ENCODE peak calls at places on chromosomes 12 and 14, in ten cellular contexts. A is cardiac fibroblast, Z is adrenal gland, O is lower lobe of right lung, B is left ventricle myocardium inferior, U is right atrium auricular region, R is AG09309, Q is BJ, D is psoas muscle, N is GM12865. L is an unnamed sample.

GRCh38 chr12:11026118-11026517 is 3.7 kb upstream of the TAS2R19 start:
- DNase-seq in A (no peak), Z (no peak), O (no peak), B (no peak), U (no peak), R (no peak), Q (no peak), D (no peak), N (no peak), L (no peak)

GRCh38 chr12:130776857-130777339 is 60.8 kb upstream of the RIMBP2 start:
- DNase-seq in A (no peak), Z (no peak), O (no peak), B (no peak), U (no peak), R (peak), Q (no peak), D (no peak), N (no peak), L (no peak)

GRCh38 chr14:50225974-50226297 is 5.4 kb downstream of the SOS2 start:
- DNase-seq in A (no peak), Z (no peak), O (no peak), B (no peak), U (no peak), R (no peak), Q (no peak), D (no peak), N (no peak), L (no peak)

GRCh38 chr12:8823565-8824300 is 1.3 kb downstream of the A2ML1 start:
- DNase-seq in A (peak), Z (peak), O (no peak), B (no peak), U (no peak), R (no peak), Q (no peak), D (no peak), N (peak), L (no peak)

GRCh38 chr14:52703664-52704063 is 3.3 kb upstream of the PSMC6 start:
- DNase-seq in A (no peak), Z (no peak), O (no peak), B (no peak), U (no peak), R (no peak), Q (no peak), D (no peak), N (no peak), L (no peak)

GRCh38 chr14:49897965-49898364 is 5.1 kb downstream of the ARF6 start:
- DNase-seq in A (no peak), Z (no peak), O (no peak), B (no peak), U (no peak), R (no peak), Q (no peak), D (no peak), N (no peak), L (no peak)

GRCh38 chr12:2679068-2679815 is 115.5 kb upstream of the FKBP4 start:
- DNase-seq in A (no peak), Z (no peak), O (no peak), B (no peak), U (peak), R (no peak), Q (no peak), D (no peak), N (no peak), L (no peak)

GRCh38 chr14:100056964-100057817 is 8.0 kb upstream of the EVL start:
- DNase-seq in A (peak), Z (no peak), O (no peak), B (no peak), U (no peak), R (no peak), Q (no peak), D (no peak), N (peak), L (no peak)

GRCh38 chr14:66507181-66507721 is 696 bp upstream of the GPHN start:
- DNase-seq in A (no peak), Z (no peak), O (no peak), B (no peak), U (no peak), R (no peak), Q (no peak), D (no peak), N (no peak), L (no peak)

GRCh38 chr12:27673285-27673684 is 23.0 kb upstream of the REP15 start:
- DNase-seq in A (no peak), Z (no peak), O (no peak), B (no peak), U (no peak), R (no peak), Q (no peak), D (no peak), N (no peak), L (no peak)

GRCh38 chr12:95674631-95675030 is 115.9 kb downstream of the NTN4 start:
- DNase-seq in A (peak), Z (no peak), O (no peak), B (no peak), U (no peak), R (no peak), Q (no peak), D (no peak), N (no peak), L (no peak)

GRCh38 chr12:130222519-130223255 is 60.4 kb downstream of the FZD10 start:
- DNase-seq in A (no peak), Z (no peak), O (no peak), B (no peak), U (no peak), R (no peak), Q (no peak), D (no peak), N (no peak), L (no peak)

GRCh38 chr12:101697930-101698781 is 716 bp downstream of the CHPT1 start:
- DNase-seq in A (peak), Z (peak), O (peak), B (peak), U (peak), R (no peak), Q (no peak), D (peak), N (peak), L (peak)

GRCh38 chr12:49949866-49950265 is 671 bp upstream of the AQP2 start:
- DNase-seq in A (no peak), Z (no peak), O (no peak), B (no peak), U (no peak), R (no peak), Q (no peak), D (no peak), N (no peak), L (no peak)

GRCh38 chr14:100721568-100721967 is 5.1 kb upstream of the DLK1 start:
- DNase-seq in A (peak), Z (no peak), O (no peak), B (no peak), U (no peak), R (no peak), Q (no peak), D (no peak), N (no peak), L (no peak)

GRCh38 chr14:97924922-97925613 is 1127.9 kb downstream of the VRK1 start:
- DNase-seq in A (no peak), Z (no peak), O (no peak), B (no peak), U (no peak), R (no peak), Q (no peak), D (no peak), N (no peak), L (no peak)

GRCh38 chr12:93912086-93912733 is 235.0 kb downstream of the CRADD start:
- DNase-seq in A (peak), Z (no peak), O (no peak), B (no peak), U (no peak), R (no peak), Q (no peak), D (no peak), N (no peak), L (no peak)

GRCh38 chr12:11793896-11794295 is 144.4 kb downstream of the ETV6 start:
- DNase-seq in A (no peak), Z (no peak), O (no peak), B (no peak), U (no peak), R (no peak), Q (no peak), D (no peak), N (no peak), L (no peak)

GRCh38 chr12:27291862-27292261 is 40.8 kb upstream of the BMAL2 start:
- DNase-seq in A (no peak), Z (no peak), O (no peak), B (no peak), U (no peak), R (no peak), Q (no peak), D (no peak), N (no peak), L (no peak)

GRCh38 chr14:57492859-57493258 is 798 bp downstream of the CCDC198 start:
- DNase-seq in A (peak), Z (peak), O (no peak), B (no peak), U (no peak), R (peak), Q (peak), D (no peak), N (no peak), L (no peak)

GRCh38 chr12:84455598-84455997 is 457.0 kb downstream of the SLC6A15 start:
- DNase-seq in A (no peak), Z (no peak), O (no peak), B (no peak), U (no peak), R (peak), Q (peak), D (no peak), N (no peak), L (no peak)

GRCh38 chr14:83071888-83072501 is 1538.3 kb upstream of the SEL1L start:
- DNase-seq in A (no peak), Z (no peak), O (no peak), B (no peak), U (no peak), R (no peak), Q (no peak), D (no peak), N (peak), L (no peak)

GRCh38 chr12:113152835-113153814 is 3.6 kb downstream of the CFAP73 start:
- DNase-seq in A (peak), Z (peak), O (peak), B (peak), U (peak), R (peak), Q (peak), D (peak), N (peak), L (peak)
- H3K4me3 ChIP-seq in A (peak), Z (no peak), O (peak), B (peak), U (no peak), R (peak), Q (peak), D (peak), N (peak), L (peak)

DNA sequence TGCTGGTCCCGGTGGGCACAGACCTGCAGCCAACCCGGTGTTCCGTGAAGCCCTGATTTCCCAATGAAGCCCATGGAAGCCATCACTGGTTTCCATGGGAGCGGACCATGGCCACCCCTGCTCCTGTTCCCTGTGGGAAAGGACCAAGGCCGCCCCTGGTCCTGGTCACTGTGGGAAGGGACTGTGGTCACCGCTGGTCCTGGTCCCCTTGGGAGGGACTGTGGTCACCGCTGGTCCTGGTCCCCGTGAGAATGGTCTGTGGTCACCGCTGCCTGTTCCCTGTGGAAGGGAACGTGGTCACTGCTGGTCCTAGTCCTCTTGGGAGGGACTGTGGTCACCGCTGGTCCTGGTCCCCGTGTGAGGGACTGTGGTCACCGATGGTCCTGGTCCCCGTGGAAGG is 393 bp upstream of the GLT1D1 start:
- DNase-seq in A (no peak), Z (no peak), O (no peak), B (no peak), U (no peak), R (no peak), Q (no peak), D (no peak), N (no peak), L (no peak)
- H3K4me3 ChIP-seq in A (no peak), Z (no peak), O (no peak), B (no peak), U (no peak), R (no peak), Q (no peak), D (peak), N (peak), L (peak)

GRCh38 chr14:73633115-73633514 is 11.7 kb upstream of the DNAL1 start:
- DNase-seq in A (no peak), Z (peak), O (peak), B (no peak), U (no peak), R (no peak), Q (no peak), D (no peak), N (no peak), L (no peak)
- H3K4me3 ChIP-seq in A (no peak), Z (no peak), O (peak), B (peak), U (no peak), R (no peak), Q (no peak), D (peak), N (peak), L (peak)

DNA sequence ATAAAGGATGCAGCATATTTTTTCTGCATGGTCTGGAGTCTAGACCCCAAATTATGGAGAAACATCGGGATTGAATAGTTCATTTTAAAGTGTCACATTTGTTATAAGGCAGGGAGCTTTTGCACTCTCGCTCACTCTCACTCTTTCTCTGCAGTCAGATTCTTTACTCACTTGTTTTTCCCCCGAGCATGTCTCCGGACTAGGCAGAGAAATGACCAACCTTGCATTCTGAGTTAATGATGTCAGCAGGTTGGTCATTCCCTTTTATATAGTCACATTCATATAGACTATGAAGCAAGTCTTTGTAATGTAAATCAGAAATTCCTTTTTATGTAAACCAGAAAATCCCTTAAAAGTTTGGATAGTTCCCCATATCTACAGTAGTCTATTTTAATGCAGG is 4.1 kb downstream of the C12orf75 start:
- DNase-seq in A (no peak), Z (no peak), O (no peak), B (no peak), U (no peak), R (no peak), Q (no peak), D (no peak), N (no peak), L (no peak)
- H3K4me3 ChIP-seq in A (no peak), Z (no peak), O (no peak), B (no peak), U (no peak), R (no peak), Q (peak), D (no peak), N (peak), L (no peak)